ENCODE peak calls at places on chromosomes 4 and X, in seven cellular contexts. J, U, N, T, M, L and V are unnamed samples.

GRCh38 chr4:37793562-37793961 is 32.9 kb upstream of the PGM2 start:
- DNase-seq in J (no peak), U (no peak), N (no peak), T (peak; percentile 27), M (no peak), L (no peak), V (no peak)

GRCh38 chr4:138035781-138036258 is 206.3 kb downstream of the SLC7A11 start:
- DNase-seq in J (peak; percentile 53), U (peak; percentile 62), N (no peak), T (peak; percentile 52), M (peak; percentile 69), L (no peak), V (peak; percentile 59)

GRCh38 chr4:8705161-8706145 is 112.9 kb downstream of the CPZ start:
- DNase-seq in J (no peak), U (no peak), N (peak; percentile 32), T (no peak), M (no peak), L (no peak), V (no peak)

GRCh38 chrX:56978172-56978571 is 17.2 kb downstream of the SPIN3 start:
- DNase-seq in J (peak; percentile 15), U (peak; percentile 27), N (peak; percentile 27), T (peak; percentile 14), M (peak; percentile 56), L (no peak), V (peak; percentile 39)

GRCh38 chrX:15512401-15512965 is 11.9 kb downstream of the BMX start:
- DNase-seq in J (no peak), U (no peak), N (no peak), T (no peak), M (no peak), L (no peak), V (no peak)

GRCh38 chr4:56315041-56315440 is 72.2 kb downstream of the AASDH start:
- DNase-seq in J (no peak), U (no peak), N (no peak), T (no peak), M (no peak), L (no peak), V (no peak)

GRCh38 chrX:15680401-15680800 is 15.8 kb upstream of the CLTRN start:
- DNase-seq in J (no peak), U (no peak), N (no peak), T (no peak), M (no peak), L (no peak), V (no peak)

GRCh38 chrX:102808336-102808735 is 87.8 kb downstream of the GPRASP3 start:
- DNase-seq in J (no peak), U (no peak), N (no peak), T (no peak), M (no peak), L (no peak), V (no peak)

GRCh38 chrX:151713859-151714258 is 2.0 kb upstream of the FATE1 start:
- DNase-seq in J (peak; percentile 2), U (peak; percentile 55), N (no peak), T (peak; percentile 0), M (no peak), L (no peak), V (peak; percentile 48)

GRCh38 chr4:118280501-118281218 is 72.1 kb downstream of the PRSS12 start:
- DNase-seq in J (peak; percentile 67), U (peak; percentile 22), N (peak; percentile 40), T (peak; percentile 74), M (peak; percentile 38), L (no peak), V (peak; percentile 50)

GRCh38 chrX:149571770-149572169 is 15.5 kb downstream of the MAGEA9B start:
- DNase-seq in J (no peak), U (peak; percentile 1), N (no peak), T (no peak), M (no peak), L (no peak), V (no peak)

GRCh38 chrX:40988100-40988499 is 97.1 kb upstream of the USP9X start:
- DNase-seq in J (no peak), U (no peak), N (no peak), T (no peak), M (no peak), L (no peak), V (no peak)

GRCh38 chr4:148397006-148397673 is 45.1 kb downstream of the NR3C2 start:
- DNase-seq in J (no peak), U (no peak), N (no peak), T (no peak), M (no peak), L (no peak), V (peak; percentile 4)

GRCh38 chr4:70637239-70637920 is 8.8 kb downstream of the ENAM start:
- DNase-seq in J (no peak), U (no peak), N (no peak), T (no peak), M (no peak), L (no peak), V (no peak)

GRCh38 chr4:181525641-181526040 is 717.6 kb upstream of the TENM3 start:
- DNase-seq in J (no peak), U (no peak), N (no peak), T (no peak), M (no peak), L (no peak), V (no peak)

GRCh38 chrX:110135618-110136017 is 132.7 kb downstream of the TMEM164 start:
- DNase-seq in J (no peak), U (no peak), N (no peak), T (no peak), M (no peak), L (no peak), V (no peak)

GRCh38 chrX:937391-937790 is 275.1 kb downstream of the CRLF2 start:
- DNase-seq in J (no peak), U (no peak), N (no peak), T (no peak), M (no peak), L (no peak), V (no peak)

GRCh38 chrX:150906694-150907093 is 8.2 kb upstream of the CD99L2 start:
- DNase-seq in J (no peak), U (no peak), N (no peak), T (no peak), M (no peak), L (no peak), V (no peak)

GRCh38 chr4:74997942-74998341 is 65.0 kb downstream of the PARM1 start:
- DNase-seq in J (no peak), U (no peak), N (no peak), T (no peak), M (no peak), L (no peak), V (no peak)

GRCh38 chr4:159229164-159229563 is 126.3 kb downstream of the RAPGEF2 start:
- DNase-seq in J (no peak), U (no peak), N (no peak), T (peak; percentile 80), M (no peak), L (no peak), V (no peak)

GRCh38 chr4:25865586-25865985 is 2.8 kb upstream of the SEL1L3 start:
- DNase-seq in J (peak; percentile 91), U (peak; percentile 61), N (no peak), T (no peak), M (no peak), L (peak; percentile 27), V (no peak)

GRCh38 chr4:174423257-174423944 is 98.9 kb downstream of the HPGD start:
- DNase-seq in J (peak; percentile 56), U (peak; percentile 43), N (no peak), T (no peak), M (no peak), L (no peak), V (no peak)

GRCh38 chrX:10482708-10483107 is 137.7 kb downstream of the MID1 start:
- DNase-seq in J (no peak), U (no peak), N (no peak), T (no peak), M (no peak), L (no peak), V (no peak)
- TF ChIP-seq YY1 in J (no peak), U (no peak), N (no peak), T (no peak), M (no peak), L (no peak), V (no peak)

GRCh38 chrX:130172127-130172834 is 519 bp downstream of the RAB33A start:
- DNase-seq in J (no peak), U (no peak), N (no peak), T (no peak), M (no peak), L (no peak), V (peak; percentile 48)
- H3K9ac ChIP-seq in J (no peak overlapping the region), U (peak overlapping the region; percentile 77), N (no peak overlapping the region), T (no peak overlapping the region), M (peak overlapping the region; percentile 75), L (no peak overlapping the region), V (no peak overlapping the region)

GRCh38 chr4:176671532-176671931 is 121.2 kb downstream of the VEGFC start:
- DNase-seq in J (no peak), U (no peak), N (no peak), T (no peak), M (no peak), L (no peak), V (no peak)

GRCh38 chr4:176680668-176681067 is 112.1 kb downstream of the VEGFC start:
- DNase-seq in J (no peak), U (no peak), N (no peak), T (no peak), M (no peak), L (no peak), V (no peak)

DNA sequence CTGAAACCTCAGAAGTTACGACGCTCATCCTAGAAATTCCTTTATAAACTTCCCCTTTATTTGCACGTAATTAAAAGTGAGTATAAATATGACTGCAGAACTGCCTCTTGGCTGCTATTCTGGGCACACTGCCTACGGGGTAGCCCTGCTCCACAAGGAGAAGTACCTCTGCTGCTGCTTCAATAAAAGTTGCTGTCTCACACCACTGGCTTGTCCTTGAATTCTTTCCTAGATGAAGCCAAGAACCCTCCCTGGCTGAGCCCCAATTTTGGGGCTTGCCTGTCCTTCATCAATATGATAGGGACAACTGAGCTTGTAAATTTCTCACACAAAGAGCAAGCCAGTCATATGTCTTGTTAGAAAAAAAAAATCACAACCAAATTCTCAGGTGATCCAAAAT is 115.8 kb downstream of the VEGFC start:
- DNase-seq in J (no peak), U (no peak), N (no peak), T (no peak), M (no peak), L (no peak), V (no peak)
- TF ChIP-seq YY1 in J (no peak), U (no peak), N (no peak), T (no peak), M (no peak), L (no peak), V (no peak)

DNA sequence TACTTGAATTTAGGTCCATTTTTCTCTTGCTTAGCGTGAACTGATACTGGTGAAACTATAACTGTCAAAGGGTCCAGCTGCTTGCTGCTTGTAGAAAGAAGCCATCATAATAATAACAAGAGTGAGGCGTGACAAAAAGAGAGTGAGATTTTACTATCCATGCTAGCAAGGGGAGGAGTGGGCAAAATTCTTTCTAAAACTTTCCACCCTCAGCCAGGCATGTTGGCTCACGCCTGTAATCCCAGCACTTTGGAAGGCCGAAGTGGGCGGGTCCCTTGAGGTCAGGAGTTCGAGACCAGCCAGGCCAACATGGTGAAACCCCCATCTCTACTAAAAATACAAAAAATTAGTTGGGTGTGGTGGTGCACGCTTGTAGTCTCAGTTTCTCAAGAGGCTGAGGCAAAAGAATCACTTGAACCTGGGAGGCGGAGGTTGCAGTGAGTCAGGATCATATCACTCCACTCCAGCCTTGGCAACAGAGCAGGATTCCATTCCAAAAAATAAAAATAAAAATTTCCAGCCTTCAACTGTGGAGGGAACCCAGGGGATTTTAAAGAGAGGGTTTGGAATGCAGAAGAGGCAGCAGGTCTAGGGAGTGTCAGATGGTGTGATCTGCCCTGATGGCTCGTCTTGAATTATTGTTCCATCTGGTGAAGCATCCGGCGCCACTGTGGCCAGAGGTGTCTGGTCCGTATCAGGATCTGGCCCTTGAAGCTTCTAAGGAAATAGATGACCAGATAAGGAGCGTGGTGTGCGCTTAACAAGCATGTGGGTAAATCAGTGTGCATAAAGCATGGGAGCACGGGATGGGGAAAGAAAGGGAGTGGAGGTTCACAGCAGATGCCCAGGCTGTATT is 51.8 kb downstream of the LRP2BP start:
- DNase-seq in J (no peak), U (no peak), N (no peak), T (no peak), M (no peak), L (no peak), V (peak; percentile 66)
- H3K9ac ChIP-seq in J (no peak overlapping the region), U (no peak overlapping the region), N (no peak overlapping the region), T (no peak overlapping the region), M (peak overlapping the region; percentile 72), L (no peak overlapping the region), V (peak overlapping the region; percentile 35)